ENCODE peak calls at places on chromosomes 13 and 19, in nine cellular contexts. B is amniotic stem cell; Z is prostate gland; H is uterus; P is frontal cortex; N is stimulated activated CD8-positive, alpha-beta memory T cell treated with anti-CD3 and anti-CD28 coated beads, Interleukin-7, amount 100 ng/mL, for 48 hours; E is GM03348; C is SHP77; X is stimulated activated CD4-positive, alpha-beta T cell treated with anti-CD3 and anti-CD28 coated beads, Interleukin-1b, Interleukin-23, amount 100 ng/mL, for 4 hours. Q is an unnamed sample.

GRCh38 chr19:8592231-8593009 is 15.2 kb upstream of the MYO1F start:
- DNase-seq in Z (peak), H (peak), N (peak), C (peak), E (peak), B (peak), X (peak), P (peak), Q (no peak)

GRCh38 chr19:16386619-16387240 is 62.1 kb downstream of the KLF2 start:
- DNase-seq in H (no peak), E (peak), C (peak), X (no peak), B (peak), N (no peak), P (peak), Z (peak), Q (no peak)

GRCh38 chr19:35055715-35056179 is 14.2 kb downstream of the HPN start:
- DNase-seq in N (no peak), P (no peak), E (no peak), X (no peak), B (no peak), H (no peak), C (no peak), Z (no peak), Q (no peak)

GRCh38 chr13:36297259-36297599 is 385 bp downstream of the CCDC169 start:
- DNase-seq in H (no peak), P (no peak), E (peak), C (peak), X (no peak), N (no peak), B (no peak), Z (peak), Q (no peak)

GRCh38 chr19:40394816-40395210 is 4.8 kb upstream of the HIPK4 start:
- DNase-seq in N (no peak), Z (no peak), H (no peak), P (no peak), X (no peak), B (no peak), E (no peak), C (no peak), Q (no peak)

GRCh38 chr13:28429685-28430290 is 65.1 kb downstream of the FLT1 start:
- DNase-seq in X (no peak), P (no peak), Z (no peak), H (no peak), E (no peak), C (no peak), B (no peak), N (no peak), Q (no peak)

GRCh38 chr19:38669532-38669931 is 22.1 kb downstream of the ACTN4 start:
- DNase-seq in H (no peak), E (no peak), X (no peak), P (no peak), B (no peak), C (no peak), Z (no peak), N (no peak), Q (no peak)

GRCh38 chr19:18204394-18205179 is 745 bp upstream of the RAB3A start:
- DNase-seq in H (peak), P (no peak), Z (no peak), X (no peak), C (no peak), N (no peak), E (no peak), B (no peak), Q (peak)

GRCh38 chr13:36275190-36276002 is 22.2 kb downstream of the CCDC169 start:
- DNase-seq in X (no peak), H (peak), Z (peak), N (no peak), E (peak), B (peak), P (no peak), C (peak), Q (peak)

GRCh38 chr13:96027496-96027895 is 25.7 kb downstream of the UGGT2 start:
- DNase-seq in E (no peak), P (no peak), X (no peak), B (no peak), C (no peak), N (no peak), Z (no peak), H (no peak), Q (no peak)

GRCh38 chr19:35166100-35167063 is 11.8 kb downstream of the FXYD5 start:
- DNase-seq in E (no peak), Z (no peak), P (no peak), H (no peak), N (no peak), C (no peak), B (no peak), X (no peak), Q (no peak)

GRCh38 chr13:79525458-79525857 is 44.5 kb downstream of the NDFIP2 start:
- DNase-seq in Z (no peak), N (peak), E (no peak), C (no peak), B (no peak), P (no peak), H (no peak), X (no peak), Q (no peak)

GRCh38 chr19:11197291-11198174 is at the start of gene KANK2:
- DNase-seq in H (peak), X (peak), B (peak), N (peak), E (peak), Z (peak), P (peak), C (peak), Q (peak)